ENCODE peak calls at places on chromosomes 16 and 17, in five cellular contexts. S is A549, A is K562, C is GM12878, F is H1. X is an unnamed sample.

GRCh38 chr16:83187404-83187803 is 560.6 kb downstream of the CDH13 start:
- DNase-seq in S (no peak), A (no peak), C (no peak), F (no peak), X (no peak)

GRCh38 chr16:12096162-12096781 is 119.7 kb downstream of the SNX29 start:
- DNase-seq in S (no peak), A (no peak), C (no peak), F (no peak), X (no peak)

GRCh38 chr17:2700031-2700490 is 11.5 kb downstream of the CLUH start:
- DNase-seq in S (no peak), A (no peak), C (no peak), F (no peak), X (no peak)

GRCh38 chr17:5694507-5694906 is 110.2 kb upstream of the NLRP1 start:
- DNase-seq in S (no peak), A (peak), C (no peak), F (peak), X (no peak)

GRCh38 chr17:37737081-37737480 is 7.8 kb downstream of the HNF1B start:
- DNase-seq in S (peak), A (no peak), C (no peak), F (no peak), X (peak)

GRCh38 chr17:29155235-29155965 is 24.8 kb downstream of the MYO18A start:
- DNase-seq in S (peak), A (peak), C (no peak), F (no peak), X (peak)

GRCh38 chr16:15704545-15704987 is 54.5 kb downstream of the NDE1 start:
- DNase-seq in S (peak), A (peak), C (no peak), F (peak), X (peak)

GRCh38 chr16:15548482-15548891 is 94.5 kb downstream of the MARF1 start:
- DNase-seq in S (peak), A (no peak), C (peak), F (no peak), X (peak)

GRCh38 chr17:77455111-77455877 is 314.5 kb downstream of the SEC14L1 start:
- DNase-seq in S (no peak), A (no peak), C (no peak), F (no peak), X (peak)

GRCh38 chr17:2878751-2879254 is 82.6 kb downstream of the RAP1GAP2 start:
- DNase-seq in S (no peak), A (no peak), C (no peak), F (no peak), X (no peak)

GRCh38 chr17:44170499-44171201 is at the start of gene ASB16:
- DNase-seq in S (no peak), A (no peak), C (no peak), F (no peak), X (no peak)

GRCh38 chr16:53457670-53458069 is 23.4 kb downstream of the RBL2 start:
- DNase-seq in S (no peak), A (no peak), C (peak), F (no peak), X (no peak)

GRCh38 chr17:27340990-27341595 is 47.2 kb downstream of the WSB1 start:
- DNase-seq in S (no peak), A (no peak), C (no peak), F (no peak), X (no peak)

GRCh38 chr17:8109669-8110455 is 8.5 kb downstream of the ALOXE3 start:
- DNase-seq in S (peak), A (peak), C (no peak), F (peak), X (no peak)

GRCh38 chr16:14051110-14051729 is 19.9 kb upstream of the MRTFB start:
- DNase-seq in S (no peak), A (no peak), C (no peak), F (no peak), X (no peak)

GRCh38 chr17:30222741-30223175 is 12.7 kb downstream of the SLC6A4 start:
- DNase-seq in S (no peak), A (no peak), C (no peak), F (no peak), X (peak)

GRCh38 chr16:27258241-27258734 is 10.3 kb downstream of the NSMCE1 start:
- DNase-seq in S (no peak), A (no peak), C (no peak), F (no peak), X (peak)

GRCh38 chr17:1480747-1481465 is 11.6 kb downstream of the MYO1C start:
- DNase-seq in S (no peak), A (no peak), C (no peak), F (no peak), X (no peak)

GRCh38 chr17:46053911-46054534 is 55.0 kb downstream of the STH start:
- DNase-seq in S (no peak), A (no peak), C (no peak), F (no peak), X (no peak)

GRCh38 chr16:69217433-69217832 is 30.5 kb downstream of the SNTB2 start:
- DNase-seq in S (peak), A (peak), C (no peak), F (no peak), X (peak)

GRCh38 chr17:30031214-30031869 is 85.3 kb upstream of the NSRP1 start:
- DNase-seq in S (no peak), A (no peak), C (peak), F (no peak), X (no peak)

GRCh38 chr16:81143921-81144471 is 47.8 kb upstream of the GCSH start:
- DNase-seq in S (peak), A (no peak), C (no peak), F (no peak), X (peak)

GRCh38 chr16:88468289-88469129 is 15.4 kb downstream of the ZFPM1 start:
- DNase-seq in S (peak), A (peak), C (no peak), F (peak), X (peak)

GRCh38 chr16:14283786-14284185 is 212.7 kb downstream of the MRTFB start:
- DNase-seq in S (no peak), A (no peak), C (no peak), F (peak), X (no peak)

GRCh38 chr17:47179141-47179540 is 10.0 kb downstream of the CDC27 start:
- DNase-seq in S (no peak), A (no peak), C (no peak), F (no peak), X (no peak)

GRCh38 chr17:31825961-31826691 is 32.9 kb downstream of the COPRS start:
- DNase-seq in S (no peak), A (no peak), C (no peak), F (no peak), X (no peak)

GRCh38 chr16:23256440-23256839 is 45.7 kb upstream of the SCNN1B start:
- DNase-seq in S (no peak), A (no peak), C (no peak), F (no peak), X (no peak)

GRCh38 chr17:13079010-13079409 is 61.2 kb upstream of the ELAC2 start:
- DNase-seq in S (no peak), A (no peak), C (no peak), F (no peak), X (no peak)

GRCh38 chr17:78997881-78998280 is 11.7 kb downstream of the CANT1 start:
- DNase-seq in S (no peak), A (no peak), C (no peak), F (no peak), X (no peak)

GRCh38 chr17:83018658-83019193 is 60.7 kb upstream of the METRNL start:
- DNase-seq in S (no peak), A (no peak), C (no peak), F (peak), X (no peak)

GRCh38 chr16:75648265-75649076 is 898 bp downstream of the TERF2IP start:
- DNase-seq in S (peak), A (peak), C (no peak), F (peak), X (peak)

GRCh38 chr16:88642881-88643545 is 4.6 kb downstream of the IL17C start:
- DNase-seq in S (no peak), A (no peak), C (no peak), F (no peak), X (no peak)

GRCh38 chr16:84825896-84826557 is 6.2 kb downstream of the CRISPLD2 start:
- DNase-seq in S (no peak), A (no peak), C (no peak), F (no peak), X (no peak)

GRCh38 chr17:7848131-7848579 is 6.7 kb upstream of the TMEM88 start:
- DNase-seq in S (no peak), A (no peak), C (no peak), F (no peak), X (no peak)

GRCh38 chr17:16872836-16873653 is 98.9 kb downstream of the TNFRSF13B start:
- DNase-seq in S (peak), A (peak), C (no peak), F (peak), X (no peak)

GRCh38 chr16:72113616-72113945 is 19.9 kb downstream of the DHX38 start:
- DNase-seq in S (no peak), A (no peak), C (no peak), F (no peak), X (no peak)

DNA sequence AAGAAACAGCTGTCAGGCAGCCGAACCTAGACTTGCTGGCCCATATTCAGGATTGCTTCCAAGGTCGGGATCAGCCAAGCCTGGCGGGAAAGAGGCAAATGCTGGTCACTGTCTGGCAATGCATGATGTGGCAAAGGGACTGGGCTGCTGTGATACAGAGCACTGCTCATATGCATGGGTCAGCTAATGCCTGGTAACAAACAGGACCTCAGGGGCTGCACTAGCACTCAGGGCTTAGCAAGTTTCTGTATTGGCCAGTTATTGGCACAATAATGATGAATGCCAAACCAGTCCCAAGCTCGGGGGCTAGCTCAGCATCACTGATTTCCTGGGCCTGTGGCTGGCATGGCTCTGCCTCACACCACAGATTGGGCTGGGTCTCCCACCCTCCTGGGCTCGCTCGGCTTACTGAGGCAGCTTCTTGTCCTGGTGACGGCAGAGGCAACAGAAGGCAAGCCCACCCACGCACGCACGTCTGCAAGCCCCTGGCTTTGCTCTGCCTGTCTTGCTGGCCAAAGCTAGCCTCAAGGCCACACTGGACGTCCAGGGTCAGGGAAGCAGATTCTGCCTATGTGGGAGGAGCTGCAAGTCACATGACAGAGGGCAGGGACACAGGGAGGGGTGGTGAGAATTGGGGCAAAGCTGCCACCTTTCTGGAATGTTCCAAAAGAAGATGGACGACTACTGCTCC is 21.4 kb upstream of the RPTOR start:
- DNase-seq in S (no peak), A (no peak), C (no peak), F (no peak), X (no peak)
- TF ChIP-seq HDAC2 in S (no peak), A (no peak), C (no peak), F (no peak), X (no peak)

GRCh38 chr16:28291651-28292626 is at the start of gene SBK1:
- DNase-seq in S (peak), A (peak), C (peak), F (peak), X (peak)

GRCh38 chr16:28293589-28293935 is 1.2 kb downstream of the SBK1 start:
- DNase-seq in S (no peak), A (no peak), C (no peak), F (no peak), X (no peak)

GRCh38 chr16:28295213-28295612 is 2.9 kb downstream of the SBK1 start:
- DNase-seq in S (no peak), A (no peak), C (no peak), F (no peak), X (no peak)

GRCh38 chr16:28292731-28293588 is 635 bp downstream of the SBK1 start:
- DNase-seq in S (no peak), A (no peak), C (no peak), F (peak), X (no peak)

DNA sequence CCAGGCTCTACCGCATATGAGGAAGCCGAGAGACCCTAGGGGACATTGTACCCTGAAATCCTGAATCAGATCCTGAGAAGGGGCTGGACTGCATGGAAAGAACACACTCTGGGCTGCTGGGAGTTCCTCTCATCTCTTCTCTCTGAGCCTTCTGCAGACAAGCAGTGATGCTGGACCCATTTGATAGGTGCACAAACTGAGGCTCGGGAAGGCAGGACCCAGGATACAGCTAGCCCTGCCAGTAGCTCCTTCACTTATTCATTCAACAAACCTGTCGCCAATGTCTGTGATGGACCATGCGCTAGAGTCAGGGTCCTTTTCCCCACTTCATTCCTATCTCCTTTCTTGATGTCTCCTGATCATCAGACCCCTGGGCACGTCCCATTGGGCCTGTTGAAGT is 1.9 kb downstream of the SBK1 start:
- DNase-seq in S (no peak), A (no peak), C (no peak), F (no peak), X (no peak)
- TF ChIP-seq HDAC2 in S (no peak), A (no peak), C (no peak), F (no peak), X (no peak)

GRCh38 chr16:2824626-2825025 is 5.5 kb upstream of the ZG16B start:
- DNase-seq in S (no peak), A (no peak), C (no peak), F (no peak), X (no peak)
- TF ChIP-seq HDAC2 in S (no peak), A (no peak), C (no peak), F (no peak), X (no peak)

GRCh38 chr16:78177218-78177617 is 77.8 kb downstream of the WWOX start:
- DNase-seq in S (no peak), A (no peak), C (no peak), F (peak), X (no peak)

GRCh38 chr16:78179666-78180065 is 80.2 kb downstream of the WWOX start:
- DNase-seq in S (no peak), A (no peak), C (no peak), F (no peak), X (peak)

GRCh38 chr16:78180349-78180748 is 80.9 kb downstream of the WWOX start:
- DNase-seq in S (no peak), A (no peak), C (no peak), F (peak), X (no peak)

GRCh38 chr16:78175287-78175686 is 75.8 kb downstream of the WWOX start:
- DNase-seq in S (no peak), A (no peak), C (no peak), F (peak), X (no peak)

GRCh38 chr16:78177927-78178326 is 78.5 kb downstream of the WWOX start:
- DNase-seq in S (no peak), A (peak), C (no peak), F (peak), X (peak)
- TF ChIP-seq HDAC2 in S (no peak), A (no peak), C (no peak), F (no peak), X (no peak)

DNA sequence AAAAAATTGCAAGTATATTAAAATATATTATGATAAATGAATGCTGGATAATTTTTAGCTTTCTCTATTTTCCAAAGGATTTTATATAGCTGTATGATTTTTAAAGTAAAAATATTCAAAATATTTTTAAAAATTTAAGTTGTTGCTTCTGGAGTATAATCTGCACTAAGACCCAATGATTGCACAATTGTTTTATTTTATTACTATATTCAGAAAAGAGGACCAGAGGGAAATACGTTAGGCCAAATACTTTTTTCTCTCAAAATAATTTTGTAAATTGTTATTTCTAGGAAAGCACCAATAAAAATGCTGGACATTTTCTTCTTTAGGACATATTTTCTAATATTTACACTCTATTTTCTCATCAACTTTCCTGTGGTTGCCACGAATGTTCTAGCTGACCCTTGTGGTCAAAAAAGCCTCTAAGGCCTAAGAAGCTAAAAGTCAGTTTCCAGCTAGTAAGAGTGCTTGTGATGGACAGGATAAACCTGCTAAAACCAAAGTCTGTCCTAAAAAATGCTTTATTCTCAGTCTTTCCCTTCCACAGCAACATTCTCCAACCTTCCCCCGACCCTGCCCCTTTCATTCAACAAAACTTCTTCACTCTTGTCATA is 31.2 kb downstream of the MMD start:
- DNase-seq in S (no peak), A (no peak), C (no peak), F (no peak), X (no peak)
- TF ChIP-seq HDAC2 in S (no peak), A (no peak), C (no peak), F (no peak), X (no peak)

DNA sequence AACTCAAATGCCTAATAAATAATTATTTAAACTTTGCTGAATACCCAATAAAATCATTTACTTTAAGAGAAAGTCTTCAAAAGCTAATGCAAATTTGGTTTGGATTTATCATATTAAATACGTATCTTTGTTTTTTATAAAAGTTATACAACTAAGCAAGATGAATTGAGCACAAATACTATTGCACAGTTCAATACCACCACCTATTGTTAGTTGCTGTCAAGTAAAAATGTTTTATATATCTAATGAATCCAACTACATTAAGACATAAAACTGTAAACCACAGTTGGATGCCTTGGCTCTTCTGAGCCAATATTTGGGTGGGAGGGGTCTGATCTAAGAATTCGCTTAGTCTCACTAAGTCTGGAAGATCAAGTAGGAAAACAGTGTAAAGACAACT is 7.7 kb downstream of the FBXL20 start:
- DNase-seq in S (no peak), A (no peak), C (no peak), F (no peak), X (no peak)
- TF ChIP-seq HDAC2 in S (no peak), A (no peak), C (no peak), F (no peak), X (no peak)

GRCh38 chr17:80477647-80478478 is 1.5 kb upstream of the NPTX1 start:
- DNase-seq in S (peak), A (peak), C (no peak), F (peak), X (no peak)
- TF ChIP-seq HDAC2 in S (no peak), A (no peak), C (no peak), F (no peak), X (no peak)

GRCh38 chr16:964696-965395 is 5.9 kb downstream of the LMF1 start:
- DNase-seq in S (no peak), A (no peak), C (no peak), F (no peak), X (no peak)
- TF ChIP-seq HDAC2 in S (no peak), A (no peak), C (no peak), F (no peak), X (no peak)

GRCh38 chr17:40284085-40284713 is 3.5 kb upstream of the CDC6 start:
- DNase-seq in S (peak), A (no peak), C (no peak), F (no peak), X (no peak)
- TF ChIP-seq HDAC2 in S (no peak), A (no peak), C (no peak), F (no peak), X (no peak)

X was measured in HepG2.